ENCODE peak calls at places on chromosome 20, in six cellular contexts. W, A, B, N, H and Q are unnamed samples. For H3K36me3, the result is how much of the 10 kb centered on the place peaks cover.

GRCh38 chr20:57920971-57921370 is 211.2 kb upstream of the PMEPA1 start:
- DNase-seq in N (no peak), H (no peak), W (no peak), B (no peak), A (no peak), Q (no peak)

GRCh38 chr20:54629632-54630031 is 154.2 kb downstream of the DOK5 start:
- DNase-seq in B (no peak), A (no peak), N (no peak), H (no peak), W (no peak), Q (no peak)

GRCh38 chr20:51423810-51424209 is 118.7 kb downstream of the NFATC2 start:
- DNase-seq in W (no peak), A (peak), H (no peak), N (no peak), B (no peak), Q (no peak)

GRCh38 chr20:57451759-57452661 is 60.8 kb downstream of the RBM38 start:
- DNase-seq in H (no peak), B (no peak), N (no peak), A (no peak), W (peak), Q (no peak)

GRCh38 chr20:56797023-56797422 is 167.9 kb downstream of the TFAP2C start:
- DNase-seq in A (no peak), B (no peak), H (no peak), N (no peak), W (no peak), Q (no peak)

GRCh38 chr20:23596856-23597255 is 8.9 kb downstream of the CST9 start:
- DNase-seq in B (no peak), H (peak), A (no peak), N (peak), W (no peak), Q (no peak)

GRCh38 chr20:13464702-13465101 is 174.0 kb downstream of the TASP1 start:
- DNase-seq in N (peak), B (no peak), W (no peak), H (no peak), A (no peak), Q (no peak)

GRCh38 chr20:32301719-32302506 is 24.5 kb downstream of the KIF3B start:
- DNase-seq in A (no peak), H (no peak), N (no peak), B (no peak), W (no peak), Q (no peak)

GRCh38 chr20:45104786-45105185 is 3.9 kb upstream of the KCNS1 start:
- DNase-seq in N (peak), B (no peak), W (no peak), A (no peak), H (peak), Q (no peak)

GRCh38 chr20:5480824-5481600 is 164.3 kb upstream of the PROKR2 start:
- DNase-seq in A (no peak), N (no peak), H (peak), W (no peak), B (no peak), Q (no peak)

GRCh38 chr20:23658989-23659609 is 21.3 kb upstream of the CST3 start:
- DNase-seq in N (no peak), H (no peak), B (no peak), W (no peak), A (no peak), Q (no peak)

GRCh38 chr20:18019068-18019467 is 38.6 kb downstream of the OVOL2 start:
- DNase-seq in H (peak), A (peak), N (peak), B (no peak), W (no peak), Q (peak)

GRCh38 chr20:15739056-15739455 is 834.2 kb downstream of the KIF16B start:
- DNase-seq in B (no peak), N (peak), H (peak), W (no peak), A (no peak), Q (no peak)

GRCh38 chr20:1775117-1775516 is 117.5 kb upstream of the SIRPG start:
- DNase-seq in N (peak), W (no peak), B (no peak), H (peak), A (no peak), Q (no peak)

GRCh38 chr20:11891081-11891826 is 26.4 kb upstream of the BTBD3 start:
- DNase-seq in H (peak), N (no peak), W (peak), A (peak), B (peak), Q (peak)

GRCh38 chr20:16548073-16548672 is 25.1 kb downstream of the KIF16B start:
- DNase-seq in W (no peak), H (no peak), N (no peak), B (no peak), A (no peak), Q (no peak)

GRCh38 chr20:25177890-25178321 is 17.6 kb upstream of the ENTPD6 start:
- DNase-seq in N (peak), W (no peak), A (no peak), B (no peak), H (peak), Q (no peak)

GRCh38 chr20:29873946-29874345 is 1383.5 kb upstream of the DEFB115 start:
- DNase-seq in H (no peak), A (peak), B (peak), W (peak), N (peak), Q (peak)

GRCh38 chr20:31870703-31871601 is 518 bp downstream of the TTLL9 start:
- DNase-seq in H (no peak), W (no peak), A (peak), N (no peak), B (peak), Q (no peak)

DNA sequence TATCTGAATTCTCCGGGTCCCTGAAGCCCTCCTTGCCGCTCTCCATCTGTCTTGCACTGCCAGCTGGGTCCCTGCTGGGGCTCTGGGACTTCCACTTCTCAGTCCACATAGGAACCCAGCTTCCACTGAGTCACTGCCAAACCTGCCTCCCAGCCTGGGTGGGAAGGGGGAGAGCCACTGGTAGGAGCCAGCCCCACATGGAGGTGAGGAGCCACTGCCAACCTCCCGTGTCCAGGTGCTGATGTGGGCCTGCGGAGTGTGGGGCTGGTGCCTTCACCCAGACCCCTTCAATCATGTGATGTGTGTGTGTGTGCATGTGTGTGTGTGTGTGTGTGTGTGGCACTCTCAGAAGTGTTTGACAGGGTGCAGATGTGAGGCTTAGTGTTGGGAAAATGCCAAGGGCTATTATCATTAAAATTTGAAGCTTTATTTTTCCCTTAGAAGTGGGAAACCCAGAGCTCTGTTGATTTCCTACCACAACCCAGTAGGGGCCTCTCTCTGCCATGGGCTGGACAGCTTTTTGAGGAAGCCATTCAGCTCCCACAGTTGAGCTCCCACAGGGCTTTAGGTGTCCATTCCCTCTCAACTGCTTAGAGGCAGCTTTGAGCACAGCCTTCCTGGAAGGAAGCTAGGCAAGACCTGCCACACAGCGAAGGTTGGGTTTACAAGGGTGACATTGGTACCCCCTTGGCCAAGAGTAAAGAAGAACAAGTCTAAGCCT is 9.3 kb upstream of the SGK2 start:
- DNase-seq in W (peak), B (no peak), N (no peak), H (no peak), A (no peak), Q (no peak)
- TF ChIP-seq CTCF in W (no peak), B (no peak), N (no peak), H (no peak), A (no peak), Q (no peak)

GRCh38 chr20:63744574-63745423 is 5.2 kb downstream of the SLC2A4RG start:
- DNase-seq in H (no peak), A (no peak), W (no peak), N (no peak), B (no peak), Q (no peak)

GRCh38 chr20:63745424-63745805 is 5.8 kb downstream of the SLC2A4RG start:
- DNase-seq in A (no peak), W (no peak), N (no peak), B (no peak), H (no peak), Q (no peak)

GRCh38 chr20:63747622-63748355 is 8.2 kb downstream of the SLC2A4RG start:
- DNase-seq in W (no peak), B (no peak), N (no peak), A (no peak), H (no peak), Q (no peak)

GRCh38 chr20:63746766-63747315 is 7.3 kb downstream of the SLC2A4RG start:
- DNase-seq in W (no peak), A (no peak), B (no peak), H (no peak), N (no peak), Q (no peak)

DNA sequence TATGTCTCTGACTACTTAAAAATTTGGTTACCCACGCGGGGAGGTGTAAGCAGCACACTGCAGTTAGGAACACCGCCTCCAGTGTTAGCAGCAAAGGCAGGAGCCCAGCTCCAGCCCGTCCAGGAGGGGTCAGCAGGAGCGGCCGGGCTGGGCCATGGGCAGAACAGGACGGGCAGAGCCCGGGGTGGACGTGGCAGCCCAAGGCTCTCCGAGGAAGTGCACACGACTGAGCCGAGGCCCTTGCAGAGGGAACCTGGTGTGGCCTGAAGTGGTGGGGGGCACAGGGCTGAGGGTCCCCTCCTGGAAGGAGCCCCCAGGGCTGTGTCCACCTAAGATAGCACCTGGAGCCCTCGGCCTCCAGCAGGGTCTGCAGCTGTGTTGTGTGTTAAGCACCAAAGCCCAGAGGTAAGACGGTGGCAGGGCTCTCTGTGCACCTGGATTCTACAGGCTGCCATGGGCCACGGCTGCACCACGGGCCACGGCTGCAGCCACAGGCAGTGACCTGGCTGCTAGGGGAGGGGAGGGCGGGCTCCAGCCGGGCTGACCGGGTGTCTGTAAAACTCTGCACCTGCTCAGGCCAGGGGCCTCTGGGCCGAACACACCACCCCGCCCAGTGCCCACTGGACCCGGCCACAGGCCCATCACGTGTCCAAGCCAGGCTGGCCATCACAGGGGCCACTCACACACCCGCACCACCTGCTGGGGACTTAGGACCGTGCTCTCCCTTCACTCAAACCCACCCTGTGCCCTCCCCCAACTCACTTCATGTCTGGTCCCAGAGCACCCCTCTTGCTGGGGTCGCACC is 6.6 kb downstream of the SLC2A4RG start:
- DNase-seq in A (no peak), N (no peak), B (no peak), W (no peak), H (no peak), Q (no peak)
- H3K36me3 ChIP-seq in A (under half), N (under half), B (under half), W (under half), H (under half), Q (under half)

DNA sequence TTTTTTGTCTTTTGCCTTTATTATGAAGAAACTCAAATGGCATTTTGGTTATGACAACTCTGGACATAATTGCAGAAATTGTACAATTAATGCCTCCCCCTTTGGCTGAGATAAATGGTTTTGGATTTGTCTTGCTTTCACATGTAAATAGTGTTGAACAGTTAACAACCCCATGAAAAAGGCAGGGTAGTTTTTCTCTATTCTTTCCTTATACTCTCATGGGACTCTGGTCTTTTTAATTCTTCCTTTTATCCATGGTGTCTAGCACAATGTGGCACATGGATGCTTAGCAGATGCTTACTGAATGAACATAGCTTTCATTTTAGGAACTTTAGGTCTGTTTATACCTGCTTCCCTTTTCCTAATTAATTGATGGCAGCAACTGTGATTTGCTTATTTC is 75.6 kb downstream of the NCOA3 start:
- DNase-seq in A (no peak), N (no peak), B (no peak), W (no peak), H (no peak), Q (no peak)
- H3K4me3 ChIP-seq in A (no peak), N (no peak), B (no peak), W (no peak), H (peak), Q (no peak)

GRCh38 chr20:47980336-47981177 is 195.3 kb upstream of the SULF2 start:
- DNase-seq in A (no peak), N (no peak), W (no peak), B (no peak), H (no peak), Q (no peak)

GRCh38 chr20:47984437-47984836 is 199.2 kb upstream of the SULF2 start:
- DNase-seq in B (no peak), N (no peak), H (no peak), A (no peak), W (no peak), Q (no peak)

GRCh38 chr20:47985092-47985850 is 200.0 kb upstream of the SULF2 start:
- DNase-seq in B (no peak), A (peak), N (peak), H (peak), W (no peak), Q (no peak)

GRCh38 chr20:47981242-47981641 is 196.0 kb upstream of the SULF2 start:
- DNase-seq in B (no peak), A (no peak), W (no peak), N (no peak), H (no peak), Q (no peak)

DNA sequence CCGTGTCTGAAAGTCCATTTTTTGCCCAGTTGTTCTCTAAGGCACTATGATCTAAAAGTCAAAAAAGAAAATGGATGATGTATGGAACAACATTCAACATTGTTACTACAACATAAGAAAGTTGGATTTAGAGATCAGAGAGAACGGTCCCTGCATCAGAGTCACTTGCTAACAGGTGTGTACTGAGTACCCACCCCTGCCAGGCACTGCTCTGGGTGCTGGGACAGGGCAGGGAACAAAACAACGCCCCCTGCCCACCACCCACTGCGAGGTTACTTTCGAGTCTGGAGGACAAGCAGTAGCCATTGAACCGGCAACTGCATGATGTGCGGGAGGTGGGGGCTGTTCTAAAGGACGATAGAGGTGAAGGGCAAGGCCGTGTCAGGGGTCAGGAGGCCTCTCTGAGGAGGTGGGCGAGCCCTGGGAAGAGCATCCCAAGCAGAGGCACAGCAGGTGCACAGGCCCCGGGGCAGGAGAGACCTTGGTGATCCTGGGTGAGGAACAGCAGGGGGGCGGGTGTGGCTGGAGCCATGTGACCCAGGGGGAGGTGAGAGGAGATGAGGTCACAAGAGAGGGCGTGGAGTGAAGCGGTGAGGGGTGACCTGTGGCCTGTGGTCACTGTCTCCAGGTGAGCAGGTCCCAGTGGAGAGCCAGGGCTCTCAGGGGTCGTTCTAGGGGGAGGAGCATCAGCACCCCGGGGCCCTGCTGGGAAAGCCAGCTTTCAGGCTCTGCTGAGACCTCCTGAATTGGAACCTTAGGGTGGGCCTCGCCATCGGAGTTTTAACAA is 197.5 kb upstream of the SULF2 start:
- DNase-seq in N (no peak), A (no peak), B (no peak), H (no peak), W (no peak), Q (no peak)
- TF ChIP-seq CTCF in N (no peak), A (no peak), B (no peak), H (no peak), W (no peak), Q (no peak)

GRCh38 chr20:38965264-38965663 is 3.1 kb downstream of the DHX35 start:
- DNase-seq in B (no peak), N (no peak), W (no peak), A (no peak), H (no peak), Q (no peak)

GRCh38 chr20:38969708-38970107 is 7.6 kb downstream of the DHX35 start:
- DNase-seq in W (no peak), B (no peak), A (no peak), N (no peak), H (no peak), Q (no peak)

GRCh38 chr20:38970302-38970701 is 8.2 kb downstream of the DHX35 start:
- DNase-seq in B (no peak), N (peak), W (no peak), A (no peak), H (peak), Q (no peak)

GRCh38 chr20:38963745-38964144 is 1.6 kb downstream of the DHX35 start:
- DNase-seq in B (no peak), H (no peak), W (no peak), N (no peak), A (no peak), Q (no peak)

GRCh38 chr20:38968090-38968489 is 5.9 kb downstream of the DHX35 start:
- DNase-seq in N (no peak), A (no peak), B (no peak), W (peak), H (no peak), Q (no peak)
- H3K36me3 ChIP-seq in N (under half), A (under half), B (under half), W (under half), H (under half), Q (under half)

GRCh38 chr20:61253640-61254511 is 1.8 kb downstream of the CDH4 start:
- DNase-seq in B (peak), N (no peak), H (no peak), A (peak), W (no peak), Q (no peak)

GRCh38 chr20:61251529-61252393 is at the start of gene CDH4:
- DNase-seq in N (no peak), B (peak), A (peak), W (no peak), H (no peak), Q (no peak)

GRCh38 chr20:61254881-61255589 is 3.0 kb downstream of the CDH4 start:
- DNase-seq in H (peak), A (no peak), B (no peak), W (no peak), N (peak), Q (no peak)

GRCh38 chr20:61253264-61253639 is 1.2 kb downstream of the CDH4 start:
- DNase-seq in W (no peak), N (no peak), A (peak), B (peak), H (no peak), Q (no peak)

GRCh38 chr20:61252601-61253263 is 671 bp downstream of the CDH4 start:
- DNase-seq in B (peak), W (no peak), H (no peak), N (no peak), A (peak), Q (no peak)
- H3K4me3 ChIP-seq in B (peak), W (no peak), H (no peak), N (peak), A (peak), Q (no peak)

GRCh38 chr20:50191566-50192363 is 1.1 kb downstream of the CEBPB start:
- DNase-seq in B (peak), A (peak), W (peak), N (no peak), H (peak), Q (peak)
- TF ChIP-seq CTCF in B (peak), A (peak), W (no peak), N (peak), H (peak), Q (peak)

GRCh38 chr20:717817-718216 is 42.2 kb upstream of the SCRT2 start:
- DNase-seq in W (no peak), B (no peak), N (no peak), A (no peak), H (no peak), Q (no peak)
- H3K36me3 ChIP-seq in W (under half), B (under half), N (under half), A (under half), H (under half), Q (under half)

DNA sequence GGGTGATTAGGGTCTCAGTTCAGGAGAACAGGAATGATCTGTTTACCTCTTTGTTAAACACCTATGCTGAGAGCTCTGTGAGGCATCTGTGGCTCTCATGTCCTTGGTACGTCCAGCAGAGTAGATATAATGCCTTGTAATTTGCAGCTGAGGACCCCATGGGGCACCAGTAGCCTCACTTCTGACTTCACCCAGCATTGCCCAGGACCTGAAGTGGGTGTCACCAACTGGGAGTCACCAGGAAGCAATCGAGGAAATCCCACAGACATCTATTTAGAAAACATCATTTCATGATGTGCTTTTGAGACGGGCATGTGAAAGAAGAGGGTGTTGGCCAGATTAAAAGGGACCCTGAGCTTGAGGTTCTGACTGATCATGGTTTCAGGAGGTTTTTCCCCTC is 8.8 kb downstream of the EDN3 start:
- DNase-seq in A (no peak), N (no peak), W (no peak), B (no peak), H (no peak), Q (no peak)
- H3K4me3 ChIP-seq in A (no peak), N (no peak), W (no peak), B (no peak), H (no peak), Q (no peak)